ENCODE peak calls at places on chromosomes 4 and X, in four cellular contexts. H is IMR-90, X is keratinocyte, W is K562. F is an unnamed sample.

GRCh38 chr4:77120888-77121508 is 36.0 kb upstream of the CCNG2 start:
- DNase-seq in H (no peak), X (no peak), W (no peak), F (no peak)

GRCh38 chrX:23012636-23013035 is 12.9 kb downstream of the DDX53 start:
- DNase-seq in H (no peak), X (no peak), W (no peak), F (no peak)

GRCh38 chr4:41124916-41125548 is 89.3 kb downstream of the APBB2 start:
- DNase-seq in H (no peak), X (no peak), W (no peak), F (no peak)

GRCh38 chr4:77240469-77241066 is 83.6 kb downstream of the CCNG2 start:
- DNase-seq in H (peak; percentile 49), X (peak; percentile 38), W (peak; percentile 77), F (peak; percentile 56)

GRCh38 chrX:115583730-115584004 is 22.7 kb downstream of the PLS3 start:
- DNase-seq in H (no peak), X (no peak), W (no peak), F (no peak)

GRCh38 chrX:49257846-49258748 is 6.4 kb downstream of the FOXP3 start:
- DNase-seq in H (no peak), X (no peak), W (no peak), F (no peak)

GRCh38 chrX:24294619-24295018 is 19.2 kb downstream of the SUPT20HL2 start:
- DNase-seq in H (no peak), X (no peak), W (peak; percentile 12), F (peak; percentile 22)

GRCh38 chr4:84792366-84793301 is 173.9 kb downstream of the WDFY3 start:
- DNase-seq in H (peak; percentile 45), X (no peak), W (no peak), F (no peak)

GRCh38 chr4:153393397-153393796 is 48.9 kb downstream of the MND1 start:
- DNase-seq in H (peak; percentile 85), X (no peak), W (no peak), F (no peak)

GRCh38 chr4:182145360-182145905 is 97.8 kb upstream of the TENM3 start:
- DNase-seq in H (no peak), X (no peak), W (no peak), F (no peak)

GRCh38 chrX:136106920-136107534 is 40.3 kb upstream of the FHL1 start:
- DNase-seq in H (no peak), X (no peak), W (peak; percentile 44), F (no peak)

GRCh38 chr4:40238700-40239548 is 42.1 kb downstream of the RHOH start:
- DNase-seq in H (no peak), X (no peak), W (peak; percentile 96), F (no peak)

GRCh38 chr4:77994194-77994721 is 62.9 kb upstream of the FRAS1 start:
- DNase-seq in H (peak; percentile 56), X (no peak), W (peak; percentile 32), F (peak; percentile 69)

GRCh38 chrX:16215660-16216059 is 48.4 kb downstream of the MAGEB17 start:
- DNase-seq in H (no peak), X (no peak), W (no peak), F (no peak)

GRCh38 chr4:67234296-67234695 is 311.0 kb downstream of the CENPC start:
- DNase-seq in H (no peak), X (no peak), W (no peak), F (no peak)

GRCh38 chrX:34521563-34521962 is 135.5 kb downstream of the TMEM47 start:
- DNase-seq in H (peak; percentile 2), X (no peak), W (no peak), F (peak; percentile 51)

GRCh38 chr4:24850669-24851068 is 55.3 kb downstream of the SOD3 start:
- DNase-seq in H (peak; percentile 94), X (no peak), W (no peak), F (peak; percentile 69)

GRCh38 chr4:104815593-104816156 is 321.0 kb upstream of the CXXC4 start:
- DNase-seq in H (no peak), X (no peak), W (no peak), F (no peak)

GRCh38 chr4:11367371-11367770 is 61.3 kb downstream of the HS3ST1 start:
- DNase-seq in H (peak; percentile 1), X (no peak), W (no peak), F (peak; percentile 7)

GRCh38 chrX:110317079-110317819 is 636 bp downstream of the AMMECR1 start:
- DNase-seq in H (no peak), X (no peak), W (peak; percentile 36), F (peak; percentile 6)

GRCh38 chrX:82081027-82081426 is 879.1 kb downstream of the SH3BGRL start:
- DNase-seq in H (no peak), X (no peak), W (no peak), F (no peak)

GRCh38 chr4:112552668-112553067 is 36.7 kb upstream of the NEUROG2 start:
- DNase-seq in H (peak; percentile 77), X (no peak), W (no peak), F (no peak)

GRCh38 chrX:632391-633042 is 1.9 kb downstream of the SHOX start:
- DNase-seq in H (no peak), X (no peak), W (no peak), F (no peak)

GRCh38 chrX:78545233-78545632 is 113.9 kb downstream of the RTL3 start:
- DNase-seq in H (no peak), X (no peak), W (no peak), F (no peak)

GRCh38 chr4:81412941-81413488 is 58.7 kb downstream of the RASGEF1B start:
- DNase-seq in H (no peak), X (no peak), W (no peak), F (no peak)

GRCh38 chr4:152190907-152191306 is 345.0 kb downstream of the FBXW7 start:
- DNase-seq in H (no peak), X (no peak), W (no peak), F (no peak)

GRCh38 chrX:2705036-2705435 is 13.9 kb downstream of the CD99 start:
- DNase-seq in H (no peak), X (no peak), W (no peak), F (peak; percentile 65)

GRCh38 chr4:1978226-1978625 is 30.5 kb downstream of the NELFA start:
- DNase-seq in H (no peak), X (no peak), W (no peak), F (no peak)

GRCh38 chr4:17616283-17616682 is 1.8 kb downstream of the MED28 start:
- DNase-seq in H (no peak), X (no peak), W (no peak), F (no peak)
- H3K4me3 ChIP-seq in H (no peak overlapping the region), X (no peak overlapping the region), W (peak overlapping the region; percentile 6), F (no peak overlapping the region)

DNA sequence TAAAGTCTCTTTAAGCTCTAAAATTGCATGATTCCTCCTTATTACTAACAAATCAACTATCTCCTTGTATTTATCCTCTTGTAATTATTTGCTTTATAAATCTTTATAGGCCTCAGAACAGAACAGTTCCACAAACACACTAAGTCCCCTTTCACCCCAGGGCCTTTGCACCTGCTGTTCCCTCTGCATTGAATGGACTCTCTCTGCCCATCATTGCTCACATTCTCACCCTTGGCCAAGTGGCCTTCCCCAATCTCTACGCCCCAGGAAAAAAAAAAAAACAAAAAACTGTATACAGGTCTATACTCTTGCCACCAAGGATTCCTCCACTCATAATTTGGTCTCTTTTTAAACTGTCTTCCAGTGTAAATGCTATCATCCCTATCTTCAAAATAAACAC is 53.7 kb downstream of the TEC start:
- DNase-seq in H (no peak), X (no peak), W (no peak), F (no peak)
- H3K9me1 ChIP-seq in H (no peaks in the 10 kb centered on the region), X (no peaks in the 10 kb centered on the region), W (no peaks in the 10 kb centered on the region), F (no peaks in the 10 kb centered on the region)

GRCh38 chrX:119971184-119971583 is 27.6 kb upstream of the NKAP start:
- DNase-seq in H (no peak), X (no peak), W (no peak), F (no peak)

GRCh38 chrX:119970574-119970973 is 27.0 kb upstream of the NKAP start:
- DNase-seq in H (no peak), X (no peak), W (no peak), F (no peak)
- H3K4me3 ChIP-seq in H (no peak overlapping the region), X (no peak overlapping the region), W (no peak overlapping the region), F (no peak overlapping the region)

GRCh38 chr4:168336837-168337549 is 18.4 kb upstream of the DDX60 start:
- DNase-seq in H (no peak), X (no peak), W (no peak), F (no peak)
- H3K9me1 ChIP-seq in H (no peaks in the 10 kb centered on the region), X (no peaks in the 10 kb centered on the region), W (no peaks in the 10 kb centered on the region), F (no peaks in the 10 kb centered on the region)